ENCODE peak calls at places on chromosomes 11 and 22, in four cellular contexts. Z is HAP-1, P is AG08395, Y is NCI-H1417 treated with DMSO at 0.1 percent for 48 hours. X is an unnamed sample.

GRCh38 chr11:57210731-57211335 is 26.2 kb downstream of the APLNR start:
- DNase-seq in P (no peak), Y (no peak), Z (no peak), X (no peak)

GRCh38 chr11:117514256-117514655 is 186.6 kb downstream of the CEP164 start:
- DNase-seq in Z (no peak), Y (no peak), P (no peak), X (no peak)

GRCh38 chr22:36055376-36056310 is 27.0 kb upstream of the RBFOX2 start:
- DNase-seq in Y (no peak), Z (no peak), P (peak), X (no peak)

GRCh38 chr11:61754534-61755482 is 2.4 kb downstream of the MYRF start:
- DNase-seq in Z (no peak), Y (no peak), P (no peak), X (no peak)

GRCh38 chr11:29343465-29344333 is 673.1 kb downstream of the KCNA4 start:
- DNase-seq in Z (peak), P (peak), Y (no peak), X (no peak)

GRCh38 chr22:29661355-29661754 is 57.9 kb downstream of the NF2 start:
- DNase-seq in P (peak), Y (no peak), Z (no peak), X (no peak)

GRCh38 chr11:123273616-123274015 is 78.6 kb upstream of the CLMP start:
- DNase-seq in Y (no peak), Z (no peak), P (no peak), X (no peak)

GRCh38 chr11:15166204-15166603 is 51.5 kb downstream of the INSC start:
- DNase-seq in Y (no peak), P (no peak), Z (no peak), X (no peak)

GRCh38 chr22:23278883-23279675 is 98.8 kb downstream of the BCR start:
- DNase-seq in Z (no peak), Y (no peak), P (peak), X (no peak)

GRCh38 chr22:49608228-49608627 is 219.4 kb downstream of the BRD1 start:
- DNase-seq in Y (no peak), Z (no peak), P (no peak), X (no peak)

GRCh38 chr11:116504541-116505149 is 268.1 kb downstream of the BUD13 start:
- DNase-seq in P (no peak), Y (no peak), Z (no peak), X (no peak)

GRCh38 chr11:73159981-73160777 is 18.1 kb upstream of the FCHSD2 start:
- DNase-seq in Y (no peak), Z (no peak), P (no peak), X (no peak)

GRCh38 chr11:134498326-134499139 is 86.5 kb upstream of the B3GAT1 start:
- DNase-seq in Y (no peak), Z (no peak), P (no peak), X (no peak)

GRCh38 chr11:2428322-2428795 is 16.0 kb downstream of the TRPM5 start:
- DNase-seq in Z (peak), Y (no peak), P (peak), X (no peak)

GRCh38 chr11:118615996-118616395 is 8.6 kb downstream of the PHLDB1 start:
- DNase-seq in Z (no peak), P (no peak), Y (no peak), X (no peak)

GRCh38 chr11:16781821-16782220 is 43.4 kb downstream of the C11orf58 start:
- DNase-seq in P (no peak), Z (no peak), Y (no peak), X (no peak)

GRCh38 chr11:46553746-46554204 is 40.0 kb downstream of the AMBRA1 start:
- DNase-seq in Y (no peak), P (no peak), Z (no peak), X (no peak)

GRCh38 chr22:29702025-29702930 is 17.5 kb upstream of the CABP7 start:
- DNase-seq in P (no peak), Z (no peak), Y (no peak), X (no peak)

GRCh38 chr11:76166314-76166713 is 40.0 kb downstream of the WNT11 start:
- DNase-seq in Y (no peak), Z (no peak), P (no peak), X (no peak)

GRCh38 chr22:50260801-50261614 is 475 bp downstream of the MAPK12 start:
- DNase-seq in Z (peak), P (peak), Y (no peak), X (no peak)

GRCh38 chr11:41307371-41308080 is 151.9 kb downstream of the LRRC4C start:
- DNase-seq in P (no peak), Z (no peak), Y (no peak), X (no peak)

GRCh38 chr22:22709719-22710445 is 65.5 kb downstream of the GGTLC2 start:
- DNase-seq in Z (peak), Y (no peak), P (no peak), X (no peak)